ENCODE peak calls at places on chromosomes 12 and 14, in eight cellular contexts. F is DND-41, K is foreskin keratinocyte, U is left ventricle myocardium inferior, Y is lung microvascular endothelial cell, H is GM12892, V is adipocyte, R is IMR-90. Q is an unnamed sample.

GRCh38 chr12:21054334-21054733 is 76.7 kb upstream of the SLCO1B1 start:
- DNase-seq in F (no peak), V (no peak), H (no peak), Y (no peak), R (no peak), K (no peak), U (no peak), Q (no peak)

GRCh38 chr14:77580477-77580876 is 36.0 kb downstream of the SPTLC2 start:
- DNase-seq in K (no peak), U (no peak), F (no peak), V (no peak), R (no peak), H (no peak), Y (no peak), Q (no peak)

GRCh38 chr12:53224268-53224896 is 7.6 kb downstream of the RARG start:
- DNase-seq in V (peak), K (peak), H (no peak), U (no peak), R (no peak), Y (no peak), F (no peak), Q (peak)

GRCh38 chr14:33978892-33979612 is 28.2 kb upstream of the EGLN3 start:
- DNase-seq in V (no peak), F (no peak), R (no peak), H (no peak), K (no peak), Y (no peak), U (no peak), Q (no peak)

GRCh38 chr12:13764748-13765147 is 216.7 kb downstream of the GRIN2B start:
- DNase-seq in K (no peak), Y (no peak), U (no peak), V (no peak), R (no peak), H (no peak), F (no peak), Q (no peak)

GRCh38 chr12:94621662-94622359 is 28.5 kb downstream of the TMCC3 start:
- DNase-seq in K (peak), F (peak), Y (peak), V (no peak), H (peak), U (no peak), R (peak), Q (no peak)

GRCh38 chr14:33715223-33715528 is 235.7 kb downstream of the EGLN3 start:
- DNase-seq in V (no peak), K (no peak), F (no peak), U (no peak), R (no peak), Y (no peak), H (no peak), Q (no peak)

GRCh38 chr12:118102070-118102469 is 1.7 kb downstream of the VSIG10 start:
- DNase-seq in Y (no peak), H (no peak), F (no peak), K (peak), U (no peak), V (no peak), R (peak), Q (peak)

GRCh38 chr14:33812181-33812580 is 138.7 kb downstream of the EGLN3 start:
- DNase-seq in V (no peak), H (no peak), U (no peak), F (no peak), K (no peak), R (no peak), Y (no peak), Q (no peak)

GRCh38 chr14:104681689-104682074 is 7.7 kb upstream of the INF2 start:
- DNase-seq in R (peak), F (no peak), H (no peak), Y (peak), K (peak), U (peak), V (peak), Q (peak)

GRCh38 chr12:79997115-79997805 is 62.4 kb upstream of the PPP1R12A start:
- DNase-seq in R (no peak), K (no peak), F (no peak), V (peak), Y (no peak), H (peak), U (no peak), Q (no peak)

GRCh38 chr14:88983755-88984154 is 159.3 kb downstream of the TTC8 start:
- DNase-seq in U (no peak), R (peak), K (peak), F (no peak), Y (peak), H (no peak), V (peak), Q (no peak)

GRCh38 chr12:117985182-117985581 is 16.4 kb upstream of the KSR2 start:
- DNase-seq in F (no peak), Y (no peak), V (no peak), K (peak), H (no peak), U (no peak), R (no peak), Q (no peak)

GRCh38 chr12:113207621-113208040 is 13.6 kb upstream of the TPCN1 start:
- DNase-seq in Y (no peak), H (no peak), R (no peak), V (no peak), F (peak), U (no peak), K (no peak), Q (no peak)

GRCh38 chr12:63037721-63038120 is 102.8 kb upstream of the PPM1H start:
- DNase-seq in H (no peak), V (no peak), R (no peak), U (no peak), K (no peak), F (no peak), Y (no peak), Q (no peak)

GRCh38 chr12:121773011-121773777 is 20.3 kb downstream of the RHOF start:
- DNase-seq in R (peak), U (peak), F (peak), H (peak), Y (peak), K (peak), V (peak), Q (peak)

GRCh38 chr12:69442894-69443293 is 27.3 kb upstream of the FRS2 start:
- DNase-seq in R (peak), H (no peak), U (no peak), F (no peak), K (peak), V (no peak), Y (peak), Q (no peak)

GRCh38 chr14:33026850-33027420 is 88.3 kb downstream of the NPAS3 start:
- DNase-seq in F (no peak), Y (no peak), H (no peak), U (no peak), V (peak), K (no peak), R (no peak), Q (no peak)

GRCh38 chr12:43329381-43329780 is 222.6 kb downstream of the ADAMTS20 start:
- DNase-seq in U (no peak), F (no peak), H (no peak), K (no peak), V (no peak), R (peak), Y (no peak), Q (no peak)

GRCh38 chr12:7433276-7433822 is 10.6 kb downstream of the CD163L1 start:
- DNase-seq in K (peak), F (no peak), R (peak), U (no peak), Y (peak), V (peak), H (no peak), Q (peak)

GRCh38 chr12:121980211-121980891 is 41.3 kb upstream of the BCL7A start:
- DNase-seq in K (no peak), V (no peak), U (no peak), F (no peak), Y (peak), R (peak), H (peak), Q (no peak)

GRCh38 chr12:6280053-6280469 is 30.4 kb upstream of the PLEKHG6 start:
- DNase-seq in Y (peak), H (no peak), R (peak), F (no peak), K (peak), V (peak), U (no peak), Q (peak)

GRCh38 chr14:96303981-96304380 is 48.0 kb downstream of the BDKRB1 start:
- DNase-seq in Y (no peak), V (no peak), R (no peak), U (no peak), F (no peak), H (no peak), K (no peak), Q (no peak)

GRCh38 chr14:32513571-32514009 is 184.5 kb downstream of the AKAP6 start:
- DNase-seq in Y (no peak), F (no peak), H (no peak), R (peak), K (peak), U (no peak), V (peak), Q (no peak)

GRCh38 chr12:19692091-19692490 is 252.8 kb downstream of the AEBP2 start:
- DNase-seq in K (no peak), Y (no peak), U (no peak), V (no peak), F (no peak), R (no peak), H (no peak), Q (no peak)

GRCh38 chr14:58196198-58196597 is 3.8 kb upstream of the ACTR10 start:
- DNase-seq in H (no peak), Y (no peak), R (no peak), F (no peak), V (no peak), K (no peak), U (no peak), Q (no peak)

GRCh38 chr12:53552346-53553327 is 45.4 kb upstream of the NPFF start:
- DNase-seq in K (no peak), R (no peak), U (no peak), V (no peak), Y (no peak), F (no peak), H (no peak), Q (no peak)

Q was measured in HepG2.